ENCODE peak calls at places on chromosomes 5 and 9, in six cellular contexts. T is CD4-positive, alpha-beta memory T cell; Y is psoas muscle; Q is IMR-90; Z is tibial artery; S is effector memory CD4-positive, alpha-beta T cell. H is an unnamed sample.

GRCh38 chr9:93612052-93612795 is 35.8 kb downstream of the PHF2 start:
- DNase-seq in T (no peak), Y (no peak), Q (peak; percentile 16), Z (no peak), S (no peak), H (no peak)

GRCh38 chr9:99181621-99182020 is 40.1 kb downstream of the ALG2 start:
- DNase-seq in T (no peak), Y (no peak), Q (peak; percentile 72), Z (no peak), S (no peak), H (no peak)

GRCh38 chr9:114364528-114365041 is 23.2 kb downstream of the AKNA start:
- DNase-seq in T (no peak), Y (no peak), Q (no peak), Z (no peak), S (no peak), H (no peak)

GRCh38 chr9:116998305-116998704 is 311.2 kb downstream of the TRIM32 start:
- DNase-seq in T (no peak), Y (no peak), Q (peak; percentile 37), Z (no peak), S (no peak), H (no peak)

GRCh38 chr5:71810023-71810422 is 90.9 kb downstream of the CARTPT start:
- DNase-seq in T (no peak), Y (no peak), Q (no peak), Z (no peak), S (no peak), H (no peak)

GRCh38 chr5:108122701-108123100 is 259.2 kb downstream of the FBXL17 start:
- DNase-seq in T (no peak), Y (no peak), Q (no peak), Z (no peak), S (no peak), H (no peak)

GRCh38 chr5:150777685-150778084 is 872 bp upstream of the SMIM3 start:
- DNase-seq in T (no peak), Y (no peak), Q (no peak), Z (no peak), S (no peak), H (no peak)

GRCh38 chr9:109889456-109889855 is 109.5 kb downstream of the PALM2AKAP2 start:
- DNase-seq in T (no peak), Y (no peak), Q (no peak), Z (no peak), S (no peak), H (no peak)

GRCh38 chr5:129771058-129771838 is 23.4 kb downstream of the MINAR2 start:
- DNase-seq in T (peak; percentile 40), Y (no peak), Q (peak; percentile 22), Z (peak; percentile 31), S (no peak), H (peak; percentile 59)

GRCh38 chr9:134732392-134733110 is 90.9 kb downstream of the COL5A1 start:
- DNase-seq in T (no peak), Y (no peak), Q (peak; percentile 55), Z (no peak), S (no peak), H (no peak)

GRCh38 chr5:17217421-17218352 is at the start of gene BASP1:
- DNase-seq in T (no peak), Y (peak; percentile 80), Q (peak; percentile 75), Z (peak; percentile 69), S (no peak), H (peak; percentile 66)

GRCh38 chr5:53334431-53334941 is 145.9 kb upstream of the FST start:
- DNase-seq in T (no peak), Y (no peak), Q (peak; percentile 87), Z (no peak), S (no peak), H (no peak)

GRCh38 chr5:91109634-91110033 is 273.5 kb downstream of the ARRDC3 start:
- DNase-seq in T (no peak), Y (no peak), Q (no peak), Z (no peak), S (no peak), H (no peak)

GRCh38 chr9:137590123-137590468 is 216 bp downstream of the ZMYND19 start:
- DNase-seq in T (no peak), Y (no peak), Q (no peak), Z (no peak), S (no peak), H (no peak)

GRCh38 chr5:74075900-74076484 is 450.0 kb downstream of the ARHGEF28 start:
- DNase-seq in T (no peak), Y (no peak), Q (peak; percentile 7), Z (no peak), S (no peak), H (no peak)

GRCh38 chr5:11047625-11048024 is 286.6 kb upstream of the DAP start:
- DNase-seq in T (no peak), Y (no peak), Q (no peak), Z (no peak), S (no peak), H (no peak)

GRCh38 chr5:143440448-143441102 is 37.1 kb upstream of the NR3C1 start:
- DNase-seq in T (no peak), Y (no peak), Q (no peak), Z (no peak), S (no peak), H (no peak)

GRCh38 chr9:131255731-131256197 is 20.5 kb downstream of the FAM78A start:
- DNase-seq in T (no peak), Y (no peak), Q (no peak), Z (no peak), S (no peak), H (no peak)

GRCh38 chr5:126357585-126358342 is 65.4 kb upstream of the GRAMD2B start:
- DNase-seq in T (no peak), Y (no peak), Q (no peak), Z (no peak), S (no peak), H (no peak)

GRCh38 chr5:126351138-126351537 is 72.1 kb upstream of the GRAMD2B start:
- DNase-seq in T (no peak), Y (no peak), Q (peak; percentile 84), Z (no peak), S (no peak), H (no peak)

GRCh38 chr5:126355940-126356339 is 67.3 kb upstream of the GRAMD2B start:
- DNase-seq in T (no peak), Y (no peak), Q (no peak), Z (no peak), S (no peak), H (no peak)

GRCh38 chr5:126354857-126355731 is 68.1 kb upstream of the GRAMD2B start:
- DNase-seq in T (no peak), Y (no peak), Q (no peak), Z (no peak), S (no peak), H (no peak)

GRCh38 chr5:126354012-126354856 is 69.0 kb upstream of the GRAMD2B start:
- DNase-seq in T (peak; percentile 50), Y (no peak), Q (peak; percentile 98), Z (no peak), S (no peak), H (no peak)
- H3K27ac ChIP-seq in T (no peak overlapping the region), Y (no peak overlapping the region), Q (peak overlapping the region; percentile 69), Z (peak overlapping the region; percentile 48), S (no peak overlapping the region), H (no peak overlapping the region)

GRCh38 chr9:21966140-21966851 is 27.9 kb downstream of the CDKN2A start:
- DNase-seq in T (peak; percentile 12), Y (no peak), Q (no peak), Z (no peak), S (no peak), H (no peak)

GRCh38 chr9:21965401-21965951 is 28.7 kb downstream of the CDKN2A start:
- DNase-seq in T (peak; percentile 34), Y (peak; percentile 62), Q (peak; percentile 77), Z (no peak), S (no peak), H (peak; percentile 40)

GRCh38 chr9:21968331-21969010 is 25.7 kb downstream of the CDKN2A start:
- DNase-seq in T (peak; percentile 36), Y (peak; percentile 50), Q (no peak), Z (no peak), S (no peak), H (no peak)

GRCh38 chr9:21967707-21968106 is 26.5 kb downstream of the CDKN2A start:
- DNase-seq in T (peak; percentile 20), Y (no peak), Q (no peak), Z (no peak), S (no peak), H (no peak)

DNA sequence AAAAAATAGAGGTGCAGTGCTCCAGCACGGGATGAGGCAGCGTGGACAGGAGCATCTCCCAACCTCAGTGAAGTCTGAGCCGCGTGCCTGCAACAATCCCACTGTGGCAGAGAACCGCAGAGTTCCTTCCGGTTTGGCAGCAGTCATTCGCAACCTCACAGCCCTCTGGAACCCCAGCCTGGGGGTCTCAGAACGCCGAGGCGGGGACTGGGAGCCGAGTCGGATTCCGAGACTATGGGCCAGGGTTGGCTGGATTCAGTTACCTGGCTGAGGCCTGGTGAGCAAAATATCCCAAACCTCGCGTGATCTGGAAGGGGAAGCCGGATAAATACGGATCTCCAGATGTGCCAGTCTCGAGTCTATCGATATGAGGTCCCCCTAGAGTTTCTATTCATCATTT is 27.0 kb downstream of the CDKN2A start:
- DNase-seq in T (no peak), Y (no peak), Q (no peak), Z (no peak), S (no peak), H (no peak)
- H3K27ac ChIP-seq in T (no peak overlapping the region), Y (no peak overlapping the region), Q (no peak overlapping the region), Z (no peak overlapping the region), S (no peak overlapping the region), H (no peak overlapping the region)

GRCh38 chr5:24998641-24999040 is 353.9 kb upstream of the CDH10 start:
- DNase-seq in T (no peak), Y (no peak), Q (no peak), Z (no peak), S (no peak), H (no peak)

DNA sequence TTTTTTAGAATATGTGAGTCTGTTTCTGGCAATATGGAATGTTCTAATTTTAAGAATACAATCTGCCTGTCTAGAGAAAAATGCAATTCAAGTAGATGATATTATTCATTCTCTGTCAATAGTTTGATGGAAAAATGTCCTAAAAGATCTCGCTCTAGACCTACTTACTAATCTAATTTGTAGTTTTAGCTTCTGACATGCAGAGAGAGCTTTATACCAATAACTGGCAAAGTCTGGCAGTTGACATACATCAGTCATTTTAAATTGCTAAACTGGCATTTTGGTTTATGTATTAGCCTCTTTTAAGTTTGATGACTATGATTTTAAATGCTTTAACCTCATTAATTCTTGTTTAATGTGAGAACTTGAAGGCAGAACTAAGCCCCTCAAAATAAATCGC is 355.0 kb upstream of the CDH10 start:
- DNase-seq in T (no peak), Y (no peak), Q (no peak), Z (no peak), S (no peak), H (no peak)
- H3K27ac ChIP-seq in T (no peak overlapping the region), Y (no peak overlapping the region), Q (no peak overlapping the region), Z (no peak overlapping the region), S (no peak overlapping the region), H (no peak overlapping the region)

DNA sequence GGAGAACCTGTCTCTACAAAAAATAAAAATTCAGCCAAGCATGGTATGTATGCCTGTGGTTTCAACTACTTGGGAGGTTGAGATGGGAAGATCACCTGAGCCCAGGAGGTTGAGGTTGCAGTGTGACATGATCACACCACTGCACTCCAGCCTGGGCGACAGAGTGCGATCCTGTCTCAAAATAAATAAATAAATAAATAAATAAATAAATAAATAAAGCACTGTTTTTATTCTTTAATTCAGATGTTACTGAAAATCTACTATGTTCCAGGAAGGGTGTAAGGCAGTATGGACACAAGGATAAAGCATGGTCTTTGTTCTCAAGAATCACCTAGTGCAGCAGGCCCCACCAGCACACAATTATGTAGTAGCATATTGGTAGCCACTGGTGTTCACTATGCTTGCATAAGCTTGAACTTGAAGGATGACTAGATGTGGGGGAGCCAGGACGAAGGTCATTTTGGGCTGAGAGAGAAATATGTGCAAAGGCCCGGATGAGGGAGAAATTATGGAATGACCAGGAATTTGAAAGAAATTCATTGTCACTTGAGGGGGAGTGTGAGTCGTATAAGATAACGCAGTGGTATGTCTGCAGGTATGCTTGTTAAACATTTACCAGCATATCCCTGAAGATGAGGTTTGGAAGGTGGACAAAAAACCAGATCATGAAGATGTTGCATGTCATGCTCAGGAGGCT is 70.2 kb upstream of the CD180 start:
- DNase-seq in T (no peak), Y (no peak), Q (no peak), Z (no peak), S (no peak), H (no peak)
- H3K27ac ChIP-seq in T (no peak overlapping the region), Y (no peak overlapping the region), Q (no peak overlapping the region), Z (peak overlapping the region; percentile 94), S (no peak overlapping the region), H (no peak overlapping the region)